ENCODE peak calls at places on chromosomes 13 and 19, in six cellular contexts. Q is GM12878; X is caudate nucleus; R is CD4-positive, alpha-beta T cell; L is tibial artery; K is CD8-positive, alpha-beta memory T cell. N is an unnamed sample.

GRCh38 chr13:94298346-94298745 is 181.1 kb downstream of the DCT start:
- DNase-seq in Q (no peak), X (no peak), R (no peak), L (no peak), K (no peak), N (no peak)

GRCh38 chr13:28754698-28755545 is 36.2 kb upstream of the SLC46A3 start:
- DNase-seq in Q (no peak), X (no peak), R (no peak), L (no peak), K (no peak), N (no peak)

GRCh38 chr19:44677019-44677809 is 5.9 kb downstream of the CEACAM19 start:
- DNase-seq in Q (no peak), X (no peak), R (no peak), L (no peak), K (no peak), N (no peak)

GRCh38 chr13:45416521-45417125 is 1.6 kb downstream of the SLC25A30 start:
- DNase-seq in Q (no peak), X (no peak), R (no peak), L (no peak), K (no peak), N (no peak)

GRCh38 chr19:7117248-7117647 is 47.7 kb downstream of the ZNF557 start:
- DNase-seq in Q (no peak), X (no peak), R (no peak), L (no peak), K (no peak), N (no peak)

GRCh38 chr19:7705387-7706187 is 3.7 kb upstream of the FCER2 start:
- DNase-seq in Q (peak; percentile 91), X (no peak), R (peak; percentile 56), L (peak; percentile 45), K (peak; percentile 82), N (no peak)

GRCh38 chr13:44068737-44069136 is 189.0 kb downstream of the LACC1 start:
- DNase-seq in Q (no peak), X (no peak), R (no peak), L (no peak), K (no peak), N (no peak)

GRCh38 chr13:93420887-93421286 is 194.3 kb downstream of the GPC6 start:
- DNase-seq in Q (no peak), X (no peak), R (no peak), L (no peak), K (no peak), N (no peak)

GRCh38 chr19:18975011-18975410 is 34.0 kb upstream of the HOMER3 start:
- DNase-seq in Q (no peak), X (no peak), R (no peak), L (no peak), K (no peak), N (no peak)

GRCh38 chr13:109727251-109727650 is 59.1 kb downstream of the IRS2 start:
- DNase-seq in Q (no peak), X (no peak), R (no peak), L (no peak), K (no peak), N (no peak)

GRCh38 chr13:29522044-29522685 is 73.3 kb downstream of the SLC7A1 start:
- DNase-seq in Q (no peak), X (no peak), R (no peak), L (peak; percentile 76), K (no peak), N (no peak)

GRCh38 chr13:100528820-100529219 is 59.8 kb downstream of the GGACT start:
- DNase-seq in Q (no peak), X (no peak), R (no peak), L (no peak), K (no peak), N (no peak)

GRCh38 chr13:30725331-30726085 is 9.8 kb upstream of the ALOX5AP start:
- DNase-seq in Q (no peak), X (no peak), R (no peak), L (no peak), K (no peak), N (no peak)

GRCh38 chr13:112902669-112903068 is 66.3 kb upstream of the MCF2L start:
- DNase-seq in Q (no peak), X (no peak), R (no peak), L (no peak), K (no peak), N (no peak)
- H3K27ac ChIP-seq in Q (no peak overlapping the region), X (no peak overlapping the region), R (no peak overlapping the region), L (no peak overlapping the region), K (no peak overlapping the region), N (no peak overlapping the region)

GRCh38 chr13:85528578-85529215 is 270.5 kb downstream of the SLITRK6 start:
- DNase-seq in Q (no peak), X (peak; percentile 5), R (no peak), L (no peak), K (no peak), N (no peak)

GRCh38 chr13:85525411-85525810 is 273.8 kb downstream of the SLITRK6 start:
- DNase-seq in Q (no peak), X (no peak), R (no peak), L (no peak), K (no peak), N (no peak)

DNA sequence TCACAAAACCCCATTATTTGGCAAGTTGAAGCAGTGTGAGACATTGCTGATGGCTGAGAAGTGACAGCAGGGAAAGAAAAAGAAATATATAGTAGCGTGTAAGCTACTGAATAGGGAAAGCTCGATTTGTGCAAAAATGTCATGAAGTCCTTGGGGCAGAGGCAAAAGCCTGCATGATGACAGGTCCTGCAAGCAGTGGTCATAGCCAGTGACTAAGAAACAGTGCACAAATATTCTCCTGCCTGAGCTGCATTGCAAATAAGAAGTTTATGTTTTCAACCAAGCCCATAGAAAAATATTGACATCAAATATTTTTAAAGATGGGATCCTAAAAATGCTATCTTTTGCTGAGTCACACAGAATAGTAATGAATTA is 270.0 kb downstream of the SLITRK6 start:
- DNase-seq in Q (no peak), X (no peak), R (no peak), L (no peak), K (no peak), N (no peak)
- H3K27ac ChIP-seq in Q (no peak overlapping the region), X (peak overlapping the region; percentile 20), R (no peak overlapping the region), L (no peak overlapping the region), K (no peak overlapping the region), N (peak overlapping the region; percentile 35)

DNA sequence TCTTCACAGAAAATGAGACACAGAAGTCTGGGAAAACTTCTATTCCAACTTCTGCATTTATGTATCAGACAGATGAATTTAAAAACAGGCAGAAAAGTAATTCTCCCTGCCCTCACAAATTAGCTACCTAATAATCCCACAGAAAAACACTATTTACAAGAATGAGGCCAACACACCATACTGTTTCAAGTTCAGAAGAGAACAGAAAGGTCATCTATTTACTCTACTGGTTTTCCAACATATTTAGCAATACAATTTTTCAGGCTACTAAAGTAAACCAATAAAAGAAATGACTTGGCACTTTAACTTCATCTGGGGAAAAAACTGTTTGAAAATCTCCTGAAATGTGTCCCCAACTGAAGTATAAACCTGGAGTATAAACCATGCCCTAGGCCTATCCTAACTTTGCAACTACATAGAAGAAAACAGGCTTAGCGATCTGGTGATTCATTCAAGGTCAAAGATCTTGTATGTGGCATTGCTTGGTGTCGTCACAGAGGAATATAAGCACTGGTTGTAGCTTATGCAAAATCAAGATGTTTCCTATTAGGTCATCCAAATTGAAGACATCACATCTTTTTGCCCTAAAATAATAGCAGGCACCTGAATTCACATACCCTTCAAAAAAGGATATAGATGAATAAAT is 20.1 kb upstream of the EBPL start:
- DNase-seq in Q (no peak), X (no peak), R (no peak), L (no peak), K (no peak), N (no peak)
- H3K27ac ChIP-seq in Q (no peak overlapping the region), X (no peak overlapping the region), R (no peak overlapping the region), L (no peak overlapping the region), K (no peak overlapping the region), N (no peak overlapping the region)

DNA sequence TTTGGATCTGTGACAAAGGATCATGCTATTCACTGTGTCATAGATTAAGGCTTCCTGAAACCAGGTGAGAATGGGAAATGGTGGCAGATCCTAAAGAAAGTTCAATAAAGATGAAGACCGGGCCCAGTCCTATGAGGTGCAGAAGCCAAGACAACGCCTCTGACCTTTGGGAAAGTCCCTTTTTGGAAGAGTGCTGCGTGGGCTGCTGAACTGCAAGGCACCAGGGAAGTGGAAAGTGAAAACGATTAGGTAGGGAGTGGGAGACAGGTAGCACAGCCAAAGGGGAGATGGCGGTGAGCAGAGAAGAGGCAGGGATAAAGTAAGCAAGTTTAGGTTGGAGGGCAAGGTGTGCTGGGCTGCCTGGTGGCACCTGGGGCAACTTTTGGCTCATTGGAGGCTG is 16.3 kb downstream of the MBNL2 start:
- DNase-seq in Q (no peak), X (no peak), R (no peak), L (no peak), K (no peak), N (no peak)
- H3K27ac ChIP-seq in Q (no peak overlapping the region), X (no peak overlapping the region), R (no peak overlapping the region), L (peak overlapping the region; percentile 52), K (no peak overlapping the region), N (peak overlapping the region; percentile 97)

GRCh38 chr19:6103894-6104293 is 6.4 kb downstream of the RFX2 start:
- DNase-seq in Q (no peak), X (no peak), R (no peak), L (no peak), K (no peak), N (no peak)
- H3K27ac ChIP-seq in Q (no peak overlapping the region), X (no peak overlapping the region), R (no peak overlapping the region), L (peak overlapping the region; percentile 98), K (no peak overlapping the region), N (no peak overlapping the region)

DNA sequence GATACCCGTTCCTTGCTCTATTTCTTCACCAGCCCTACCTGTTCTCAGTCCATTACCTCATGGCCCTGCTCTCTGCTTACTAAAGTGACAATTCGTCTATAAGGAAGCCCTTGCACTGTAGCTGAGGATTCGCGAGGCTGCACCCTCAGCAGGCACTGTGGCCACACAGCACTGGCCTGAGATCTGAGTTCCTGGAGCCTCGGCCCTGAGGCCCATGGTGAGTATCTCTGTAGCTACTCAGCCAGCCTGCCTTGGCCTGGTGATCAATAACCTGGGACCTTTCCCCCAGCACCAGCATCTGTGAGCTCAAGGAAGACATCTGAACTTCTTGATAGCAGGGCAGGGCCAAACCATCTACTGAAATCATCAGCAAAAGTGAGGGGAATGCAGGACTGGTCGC is 90.7 kb downstream of the RGCC start:
- DNase-seq in Q (no peak), X (no peak), R (no peak), L (no peak), K (no peak), N (no peak)
- H3K27ac ChIP-seq in Q (no peak overlapping the region), X (peak overlapping the region; percentile 99), R (no peak overlapping the region), L (peak overlapping the region; percentile 73), K (no peak overlapping the region), N (peak overlapping the region; percentile 100)

DNA sequence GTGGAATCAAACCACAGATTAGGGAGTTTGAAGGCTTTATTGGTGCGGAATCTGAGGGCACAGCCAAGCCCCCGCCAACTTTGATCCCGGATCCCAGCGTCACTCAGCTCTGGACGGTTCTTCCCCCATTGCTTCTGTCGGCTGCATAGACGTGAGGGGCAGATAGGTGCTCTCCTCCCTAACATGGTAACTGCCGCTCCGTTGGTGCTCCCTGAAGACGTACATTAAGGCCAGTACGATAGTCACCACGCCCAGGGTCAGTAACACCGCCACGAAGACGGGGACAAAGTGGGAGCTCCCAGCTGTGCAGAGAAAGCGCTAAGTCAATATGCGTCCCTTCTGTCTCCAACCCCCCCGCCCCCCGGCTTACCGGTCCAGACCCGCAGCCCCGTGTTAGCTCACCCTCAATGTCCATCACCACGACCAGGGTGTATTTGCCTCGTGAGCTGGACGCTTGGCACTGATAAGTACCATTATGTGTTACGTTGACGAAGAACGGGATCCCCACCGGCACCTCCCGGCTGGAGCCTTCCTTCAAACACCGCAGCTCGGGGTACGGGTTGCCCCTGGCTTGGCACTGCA is 520 bp upstream of the RAVER1 start:
- DNase-seq in Q (no peak), X (no peak), R (no peak), L (no peak), K (no peak), N (no peak)
- H3K27ac ChIP-seq in Q (peak overlapping the region; percentile 25), X (peak overlapping the region; percentile 80), R (peak overlapping the region; percentile 87), L (peak overlapping the region; percentile 81), K (peak overlapping the region; percentile 84), N (peak overlapping the region; percentile 94)